ENCODE peak calls at places on chromosomes 13 and 19, in five cellular contexts. One of them, this sample, is unnamed.

GRCh38 chr19:14107581-14108461 is 9.7 kb downstream of the PRKACA start:
- DNase-seq in adrenal gland: peak; percentile 88
- DNase-seq in Peyer's patch: no peak
- DNase-seq in body of pancreas: no peak
- DNase-seq in GM12892: no peak
- DNase-seq in this sample: no peak

GRCh38 chr13:48448963-48449614 is 36.2 kb upstream of the LPAR6 start:
- DNase-seq in GM12892: no peak
- DNase-seq in Peyer's patch: no peak
- DNase-seq in adrenal gland: no peak
- DNase-seq in body of pancreas: no peak
- DNase-seq in this sample: no peak

GRCh38 chr13:24614306-24615080 is 65.7 kb upstream of the ATP12A start:
- DNase-seq in adrenal gland: no peak
- DNase-seq in body of pancreas: no peak
- DNase-seq in Peyer's patch: no peak
- DNase-seq in GM12892: no peak
- DNase-seq in this sample: no peak

GRCh38 chr19:16197188-16197621 is 506 bp upstream of the AP1M1 start:
- DNase-seq in adrenal gland: peak; percentile 68
- DNase-seq in body of pancreas: no peak
- DNase-seq in Peyer's patch: peak; percentile 53
- DNase-seq in GM12892: no peak
- DNase-seq in this sample: no peak

GRCh38 chr13:30504081-30504480 is 38.3 kb upstream of the HMGB1 start:
- DNase-seq in GM12892: peak; percentile 26
- DNase-seq in adrenal gland: no peak
- DNase-seq in body of pancreas: no peak
- DNase-seq in Peyer's patch: no peak
- DNase-seq in this sample: no peak

GRCh38 chr19:29503140-29503758 is 22.5 kb upstream of the VSTM2B start:
- DNase-seq in body of pancreas: no peak
- DNase-seq in GM12892: no peak
- DNase-seq in adrenal gland: no peak
- DNase-seq in Peyer's patch: no peak
- DNase-seq in this sample: no peak

GRCh38 chr13:46593403-46593802 is 40.4 kb downstream of the LRCH1 start:
- DNase-seq in adrenal gland: no peak
- DNase-seq in Peyer's patch: no peak
- DNase-seq in GM12892: no peak
- DNase-seq in body of pancreas: no peak
- DNase-seq in this sample: no peak

GRCh38 chr19:11422163-11423068 is 3.3 kb upstream of the RGL3 start:
- DNase-seq in adrenal gland: peak; percentile 68
- DNase-seq in GM12892: peak; percentile 87
- DNase-seq in Peyer's patch: peak; percentile 95
- DNase-seq in body of pancreas: peak; percentile 78
- DNase-seq in this sample: peak; percentile 96

GRCh38 chr19:30564551-30565011 is 192.4 kb downstream of the ZNF536 start:
- DNase-seq in body of pancreas: no peak
- DNase-seq in Peyer's patch: no peak
- DNase-seq in GM12892: no peak
- DNase-seq in adrenal gland: no peak
- DNase-seq in this sample: no peak

GRCh38 chr13:36101157-36101556 is 30.0 kb downstream of the DCLK1 start:
- DNase-seq in GM12892: no peak
- DNase-seq in body of pancreas: no peak
- DNase-seq in Peyer's patch: no peak
- DNase-seq in adrenal gland: no peak
- DNase-seq in this sample: no peak

GRCh38 chr19:52188822-52189744 is 769 bp upstream of the PPP2R1A start:
- DNase-seq in GM12892: no peak
- DNase-seq in Peyer's patch: no peak
- DNase-seq in adrenal gland: no peak
- DNase-seq in body of pancreas: no peak
- DNase-seq in this sample: peak; percentile 100
- TF ChIP-seq POLR2A in GM12892: no peak
- TF ChIP-seq POLR2A in Peyer's patch: peak; percentile 50
- TF ChIP-seq POLR2A in adrenal gland: peak; percentile 48
- TF ChIP-seq POLR2A in body of pancreas: no peak
- TF ChIP-seq POLR2A in this sample: peak; percentile 62

GRCh38 chr19:45443462-45444317 is 20.0 kb upstream of the ERCC1 start:
- DNase-seq in adrenal gland: peak; percentile 97
- DNase-seq in Peyer's patch: peak; percentile 97
- DNase-seq in body of pancreas: peak; percentile 94
- DNase-seq in GM12892: no peak
- DNase-seq in this sample: peak; percentile 94
- TF ChIP-seq POLR2A in adrenal gland: peak; percentile 48
- TF ChIP-seq POLR2A in Peyer's patch: peak; percentile 73
- TF ChIP-seq POLR2A in body of pancreas: peak; percentile 56
- TF ChIP-seq POLR2A in GM12892: no peak
- TF ChIP-seq POLR2A in this sample: no peak

GRCh38 chr13:60032836-60033235 is 130.9 kb downstream of the DIAPH3 start:
- DNase-seq in adrenal gland: no peak
- DNase-seq in Peyer's patch: no peak
- DNase-seq in GM12892: no peak
- DNase-seq in body of pancreas: no peak
- DNase-seq in this sample: no peak

GRCh38 chr13:60028021-60028420 is 135.7 kb downstream of the DIAPH3 start:
- DNase-seq in Peyer's patch: no peak
- DNase-seq in GM12892: no peak
- DNase-seq in body of pancreas: no peak
- DNase-seq in adrenal gland: no peak
- DNase-seq in this sample: no peak
- TF ChIP-seq POLR2A in Peyer's patch: no peak
- TF ChIP-seq POLR2A in GM12892: no peak
- TF ChIP-seq POLR2A in body of pancreas: no peak
- TF ChIP-seq POLR2A in adrenal gland: no peak
- TF ChIP-seq POLR2A in this sample: no peak

DNA sequence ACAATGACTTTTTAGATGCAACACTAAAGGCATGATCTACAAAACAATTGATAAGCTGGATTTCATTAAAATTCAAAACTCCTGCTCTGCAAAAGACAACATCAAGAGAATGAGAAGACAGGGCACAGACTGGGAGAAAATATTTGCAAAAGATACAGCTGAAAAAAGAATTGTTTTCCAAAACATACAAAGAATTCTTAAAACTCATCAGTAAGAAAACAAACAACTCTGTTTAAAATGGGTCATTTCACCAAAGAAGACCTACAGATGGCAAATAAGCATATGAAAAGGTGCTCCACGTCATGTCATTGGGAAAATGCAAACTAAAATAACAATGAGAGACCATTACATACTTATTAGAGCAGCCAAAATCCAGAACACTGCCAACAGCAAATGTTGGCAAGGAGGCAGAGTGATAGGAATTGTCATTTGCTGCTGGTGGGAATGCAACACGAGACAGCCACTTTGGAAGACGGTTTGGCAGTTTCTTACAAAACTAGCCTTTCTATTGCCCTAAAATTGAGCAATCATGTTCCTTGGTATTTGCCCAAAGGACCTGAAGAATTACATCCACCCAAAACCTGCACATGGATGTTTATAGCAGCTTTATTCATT is 39.2 kb downstream of the FLT1 start:
- DNase-seq in Peyer's patch: no peak
- DNase-seq in adrenal gland: no peak
- DNase-seq in GM12892: no peak
- DNase-seq in body of pancreas: no peak
- DNase-seq in this sample: no peak
- TF ChIP-seq POLR2A in Peyer's patch: no peak
- TF ChIP-seq POLR2A in adrenal gland: no peak
- TF ChIP-seq POLR2A in GM12892: no peak
- TF ChIP-seq POLR2A in body of pancreas: no peak
- TF ChIP-seq POLR2A in this sample: no peak

GRCh38 chr19:8209111-8209964 is at the start of gene CERS4:
- DNase-seq in body of pancreas: peak; percentile 86
- DNase-seq in adrenal gland: peak; percentile 69
- DNase-seq in Peyer's patch: peak; percentile 88
- DNase-seq in GM12892: peak; percentile 92
- DNase-seq in this sample: peak; percentile 94
- TF ChIP-seq POLR2A in body of pancreas: peak; percentile 57
- TF ChIP-seq POLR2A in adrenal gland: peak; percentile 20
- TF ChIP-seq POLR2A in Peyer's patch: no peak
- TF ChIP-seq POLR2A in GM12892: no peak
- TF ChIP-seq POLR2A in this sample: no peak

DNA sequence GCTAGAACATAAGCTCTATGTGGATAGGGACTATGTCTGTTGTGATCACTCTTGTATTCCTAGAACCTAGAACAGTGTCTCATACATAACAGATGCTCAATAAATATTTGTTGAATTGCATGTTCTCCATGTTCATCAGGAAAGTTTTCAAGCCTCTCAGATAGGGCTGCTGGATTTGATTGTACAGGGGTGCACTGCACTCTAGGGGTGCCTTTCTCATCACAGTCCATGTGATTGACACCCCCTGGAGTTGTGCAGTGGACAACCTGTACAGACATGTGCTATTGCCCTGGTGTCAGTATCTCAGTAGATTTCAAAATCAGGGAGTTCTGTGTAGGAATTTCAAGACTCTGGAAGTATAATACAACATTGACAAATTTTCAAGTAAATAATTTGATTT is 58.9 kb downstream of the MBNL2 start:
- DNase-seq in Peyer's patch: no peak
- DNase-seq in adrenal gland: no peak
- DNase-seq in GM12892: no peak
- DNase-seq in body of pancreas: no peak
- DNase-seq in this sample: no peak
- TF ChIP-seq POLR2A in Peyer's patch: no peak
- TF ChIP-seq POLR2A in adrenal gland: no peak
- TF ChIP-seq POLR2A in GM12892: no peak
- TF ChIP-seq POLR2A in body of pancreas: no peak
- TF ChIP-seq POLR2A in this sample: no peak